ENCODE peak calls at places on chromosome 22, in seven cellular contexts. One of them, this sample, is unnamed.

GRCh38 chr22:39435616-39436015 is 21.2 kb upstream of the MGAT3 start:
- DNase-seq in effector memory CD4-positive, alpha-beta T cell: no peak
- DNase-seq in kidney: peak; percentile 51
- DNase-seq in Peyer's patch: no peak
- DNase-seq in cardiac muscle cell: no peak
- DNase-seq in prostate gland: no peak
- DNase-seq in CD8-positive, alpha-beta T cell: no peak
- DNase-seq in this sample: no peak

GRCh38 chr22:41779889-41780505 is 20.5 kb upstream of the CCDC134 start:
- DNase-seq in prostate gland: no peak
- DNase-seq in effector memory CD4-positive, alpha-beta T cell: no peak
- DNase-seq in cardiac muscle cell: no peak
- DNase-seq in kidney: no peak
- DNase-seq in Peyer's patch: no peak
- DNase-seq in CD8-positive, alpha-beta T cell: no peak
- DNase-seq in this sample: no peak

GRCh38 chr22:24894220-24894975 is 52.1 kb downstream of the LHFPL7 start:
- DNase-seq in cardiac muscle cell: peak; percentile 17
- DNase-seq in effector memory CD4-positive, alpha-beta T cell: no peak
- DNase-seq in prostate gland: peak; percentile 96
- DNase-seq in kidney: peak; percentile 95
- DNase-seq in Peyer's patch: peak; percentile 82
- DNase-seq in CD8-positive, alpha-beta T cell: no peak
- DNase-seq in this sample: peak; percentile 56

GRCh38 chr22:19667872-19668740 is 46.2 kb upstream of the SEPTIN5 start:
- DNase-seq in Peyer's patch: no peak
- DNase-seq in CD8-positive, alpha-beta T cell: no peak
- DNase-seq in effector memory CD4-positive, alpha-beta T cell: no peak
- DNase-seq in cardiac muscle cell: no peak
- DNase-seq in prostate gland: no peak
- DNase-seq in kidney: no peak
- DNase-seq in this sample: peak; percentile 31

GRCh38 chr22:19962909-19963806 is 21.5 kb upstream of the TXNRD2 start:
- DNase-seq in cardiac muscle cell: no peak
- DNase-seq in effector memory CD4-positive, alpha-beta T cell: no peak
- DNase-seq in Peyer's patch: peak; percentile 95
- DNase-seq in kidney: peak; percentile 94
- DNase-seq in CD8-positive, alpha-beta T cell: no peak
- DNase-seq in prostate gland: peak; percentile 93
- DNase-seq in this sample: peak; percentile 92

GRCh38 chr22:32020117-32020516 is 22.9 kb upstream of the SLC5A1 start:
- DNase-seq in effector memory CD4-positive, alpha-beta T cell: no peak
- DNase-seq in cardiac muscle cell: no peak
- DNase-seq in CD8-positive, alpha-beta T cell: no peak
- DNase-seq in prostate gland: no peak
- DNase-seq in kidney: no peak
- DNase-seq in Peyer's patch: no peak
- DNase-seq in this sample: no peak

GRCh38 chr22:40426671-40427070 is 56.3 kb downstream of the SGSM3 start:
- DNase-seq in kidney: no peak
- DNase-seq in effector memory CD4-positive, alpha-beta T cell: no peak
- DNase-seq in Peyer's patch: no peak
- DNase-seq in prostate gland: no peak
- DNase-seq in CD8-positive, alpha-beta T cell: no peak
- DNase-seq in cardiac muscle cell: no peak
- DNase-seq in this sample: no peak

GRCh38 chr22:24937114-24937513 is 9.4 kb downstream of the LHFPL7 start:
- DNase-seq in CD8-positive, alpha-beta T cell: no peak
- DNase-seq in effector memory CD4-positive, alpha-beta T cell: no peak
- DNase-seq in prostate gland: no peak
- DNase-seq in Peyer's patch: no peak
- DNase-seq in kidney: no peak
- DNase-seq in cardiac muscle cell: peak; percentile 29
- DNase-seq in this sample: peak; percentile 72

GRCh38 chr22:44309137-44309536 is 3.6 kb downstream of the SHISAL1 start:
- DNase-seq in CD8-positive, alpha-beta T cell: no peak
- DNase-seq in prostate gland: no peak
- DNase-seq in kidney: no peak
- DNase-seq in effector memory CD4-positive, alpha-beta T cell: no peak
- DNase-seq in Peyer's patch: no peak
- DNase-seq in cardiac muscle cell: no peak
- DNase-seq in this sample: no peak

GRCh38 chr22:43910178-43910695 is 13.4 kb upstream of the PNPLA3 start:
- DNase-seq in prostate gland: no peak
- DNase-seq in effector memory CD4-positive, alpha-beta T cell: no peak
- DNase-seq in cardiac muscle cell: no peak
- DNase-seq in Peyer's patch: no peak
- DNase-seq in kidney: no peak
- DNase-seq in CD8-positive, alpha-beta T cell: no peak
- DNase-seq in this sample: no peak

GRCh38 chr22:24247011-24247507 is 2.2 kb upstream of the GGT5 start:
- DNase-seq in Peyer's patch: no peak
- DNase-seq in effector memory CD4-positive, alpha-beta T cell: no peak
- DNase-seq in CD8-positive, alpha-beta T cell: no peak
- DNase-seq in prostate gland: no peak
- DNase-seq in cardiac muscle cell: no peak
- DNase-seq in kidney: no peak
- DNase-seq in this sample: no peak

GRCh38 chr22:17780116-17780740 is 6.0 kb upstream of the BID start:
- DNase-seq in Peyer's patch: no peak
- DNase-seq in prostate gland: no peak
- DNase-seq in cardiac muscle cell: no peak
- DNase-seq in effector memory CD4-positive, alpha-beta T cell: no peak
- DNase-seq in CD8-positive, alpha-beta T cell: no peak
- DNase-seq in kidney: peak; percentile 60
- DNase-seq in this sample: no peak

GRCh38 chr22:19117111-19117512 is 5.1 kb downstream of the DGCR2 start:
- DNase-seq in cardiac muscle cell: no peak
- DNase-seq in Peyer's patch: peak; percentile 57
- DNase-seq in prostate gland: no peak
- DNase-seq in kidney: no peak
- DNase-seq in CD8-positive, alpha-beta T cell: no peak
- DNase-seq in effector memory CD4-positive, alpha-beta T cell: no peak
- DNase-seq in this sample: no peak

GRCh38 chr22:44444341-44445306 is 53.4 kb downstream of the RTL6 start:
- DNase-seq in cardiac muscle cell: no peak
- DNase-seq in prostate gland: no peak
- DNase-seq in effector memory CD4-positive, alpha-beta T cell: no peak
- DNase-seq in CD8-positive, alpha-beta T cell: no peak
- DNase-seq in Peyer's patch: peak; percentile 15
- DNase-seq in kidney: peak; percentile 48
- DNase-seq in this sample: peak; percentile 85

GRCh38 chr22:41197046-41197807 is 7.9 kb upstream of the L3MBTL2 start:
- DNase-seq in Peyer's patch: peak; percentile 93
- DNase-seq in cardiac muscle cell: peak; percentile 89
- DNase-seq in effector memory CD4-positive, alpha-beta T cell: peak; percentile 73
- DNase-seq in kidney: peak; percentile 93
- DNase-seq in prostate gland: peak; percentile 75
- DNase-seq in CD8-positive, alpha-beta T cell: peak; percentile 83
- DNase-seq in this sample: peak; percentile 93

GRCh38 chr22:27757928-27758525 is 43.5 kb downstream of the MN1 start:
- DNase-seq in effector memory CD4-positive, alpha-beta T cell: no peak
- DNase-seq in cardiac muscle cell: no peak
- DNase-seq in Peyer's patch: no peak
- DNase-seq in prostate gland: no peak
- DNase-seq in CD8-positive, alpha-beta T cell: no peak
- DNase-seq in kidney: peak; percentile 43
- DNase-seq in this sample: no peak

GRCh38 chr22:27990451-27990840 is 71.4 kb upstream of the PITPNB start:
- DNase-seq in kidney: no peak
- DNase-seq in Peyer's patch: peak; percentile 32
- DNase-seq in CD8-positive, alpha-beta T cell: no peak
- DNase-seq in cardiac muscle cell: no peak
- DNase-seq in prostate gland: no peak
- DNase-seq in effector memory CD4-positive, alpha-beta T cell: no peak
- DNase-seq in this sample: no peak

GRCh38 chr22:23237201-23237798 is 57.0 kb downstream of the BCR start:
- DNase-seq in effector memory CD4-positive, alpha-beta T cell: no peak
- DNase-seq in prostate gland: no peak
- DNase-seq in CD8-positive, alpha-beta T cell: no peak
- DNase-seq in kidney: peak; percentile 89
- DNase-seq in cardiac muscle cell: no peak
- DNase-seq in Peyer's patch: no peak
- DNase-seq in this sample: peak; percentile 99

GRCh38 chr22:24059121-24059520 is 48.0 kb downstream of the CABIN1 start:
- DNase-seq in prostate gland: no peak
- DNase-seq in CD8-positive, alpha-beta T cell: no peak
- DNase-seq in Peyer's patch: no peak
- DNase-seq in cardiac muscle cell: no peak
- DNase-seq in effector memory CD4-positive, alpha-beta T cell: no peak
- DNase-seq in kidney: no peak
- DNase-seq in this sample: no peak

GRCh38 chr22:28604961-28605360 is 74.7 kb downstream of the TTC28 start:
- DNase-seq in CD8-positive, alpha-beta T cell: no peak
- DNase-seq in kidney: no peak
- DNase-seq in cardiac muscle cell: no peak
- DNase-seq in Peyer's patch: no peak
- DNase-seq in effector memory CD4-positive, alpha-beta T cell: no peak
- DNase-seq in prostate gland: no peak
- DNase-seq in this sample: no peak

GRCh38 chr22:39368402-39368801 is 18.6 kb downstream of the SYNGR1 start:
- DNase-seq in Peyer's patch: no peak
- DNase-seq in prostate gland: no peak
- DNase-seq in cardiac muscle cell: no peak
- DNase-seq in effector memory CD4-positive, alpha-beta T cell: no peak
- DNase-seq in CD8-positive, alpha-beta T cell: no peak
- DNase-seq in kidney: no peak
- DNase-seq in this sample: no peak

GRCh38 chr22:39936523-39937145 is 23.6 kb upstream of the TMA7B start:
- DNase-seq in Peyer's patch: no peak
- DNase-seq in kidney: no peak
- DNase-seq in effector memory CD4-positive, alpha-beta T cell: no peak
- DNase-seq in CD8-positive, alpha-beta T cell: no peak
- DNase-seq in prostate gland: no peak
- DNase-seq in cardiac muscle cell: no peak
- DNase-seq in this sample: no peak

GRCh38 chr22:40076702-40077645 is 82.2 kb downstream of the FAM83F start:
- DNase-seq in effector memory CD4-positive, alpha-beta T cell: no peak
- DNase-seq in Peyer's patch: no peak
- DNase-seq in prostate gland: no peak
- DNase-seq in cardiac muscle cell: peak; percentile 14
- DNase-seq in kidney: no peak
- DNase-seq in CD8-positive, alpha-beta T cell: no peak
- DNase-seq in this sample: no peak

GRCh38 chr22:33271390-33272161 is 213.4 kb upstream of the SYN3 start:
- DNase-seq in Peyer's patch: no peak
- DNase-seq in prostate gland: peak; percentile 87
- DNase-seq in cardiac muscle cell: no peak
- DNase-seq in CD8-positive, alpha-beta T cell: no peak
- DNase-seq in kidney: no peak
- DNase-seq in effector memory CD4-positive, alpha-beta T cell: no peak
- DNase-seq in this sample: no peak

GRCh38 chr22:20580179-20580578 is 72.8 kb downstream of the MED15 start:
- DNase-seq in prostate gland: no peak
- DNase-seq in kidney: no peak
- DNase-seq in cardiac muscle cell: no peak
- DNase-seq in CD8-positive, alpha-beta T cell: no peak
- DNase-seq in effector memory CD4-positive, alpha-beta T cell: no peak
- DNase-seq in Peyer's patch: no peak
- DNase-seq in this sample: no peak

GRCh38 chr22:24180316-24181087 is 785 bp upstream of the SUSD2 start:
- DNase-seq in prostate gland: no peak
- DNase-seq in effector memory CD4-positive, alpha-beta T cell: no peak
- DNase-seq in Peyer's patch: no peak
- DNase-seq in cardiac muscle cell: no peak
- DNase-seq in CD8-positive, alpha-beta T cell: no peak
- DNase-seq in kidney: peak; percentile 58
- DNase-seq in this sample: no peak

GRCh38 chr22:19412478-19412877 is 19.1 kb downstream of the HIRA start:
- DNase-seq in cardiac muscle cell: no peak
- DNase-seq in effector memory CD4-positive, alpha-beta T cell: no peak
- DNase-seq in CD8-positive, alpha-beta T cell: no peak
- DNase-seq in prostate gland: no peak
- DNase-seq in Peyer's patch: no peak
- DNase-seq in kidney: no peak
- DNase-seq in this sample: no peak

GRCh38 chr22:43110444-43110926 is at the start of gene BIK:
- DNase-seq in prostate gland: peak; percentile 68
- DNase-seq in Peyer's patch: peak; percentile 78
- DNase-seq in CD8-positive, alpha-beta T cell: peak; percentile 52
- DNase-seq in cardiac muscle cell: peak; percentile 75
- DNase-seq in effector memory CD4-positive, alpha-beta T cell: peak; percentile 31
- DNase-seq in kidney: peak; percentile 83
- DNase-seq in this sample: peak; percentile 92

GRCh38 chr22:30299322-30299721 is 10.0 kb upstream of the CASTOR1 start:
- DNase-seq in CD8-positive, alpha-beta T cell: no peak
- DNase-seq in kidney: no peak
- DNase-seq in prostate gland: no peak
- DNase-seq in Peyer's patch: no peak
- DNase-seq in cardiac muscle cell: no peak
- DNase-seq in effector memory CD4-positive, alpha-beta T cell: no peak
- DNase-seq in this sample: no peak
- H3K4me1 ChIP-seq in CD8-positive, alpha-beta T cell: peaks cover 96% of the 10 kb centered on the region
- H3K4me1 ChIP-seq in kidney: peaks cover 21% of the 10 kb centered on the region
- H3K4me1 ChIP-seq in prostate gland: peaks cover 52% of the 10 kb centered on the region
- H3K4me1 ChIP-seq in Peyer's patch: peaks cover 31% of the 10 kb centered on the region
- H3K4me1 ChIP-seq in cardiac muscle cell: no peaks in the 10 kb centered on the region
- H3K4me1 ChIP-seq in effector memory CD4-positive, alpha-beta T cell: peaks cover 73% of the 10 kb centered on the region
- H3K4me1 ChIP-seq in this sample: no peaks in the 10 kb centered on the region

GRCh38 chr22:46561435-46561905 is 24.1 kb upstream of the CELSR1 start:
- DNase-seq in effector memory CD4-positive, alpha-beta T cell: no peak
- DNase-seq in kidney: peak; percentile 39
- DNase-seq in Peyer's patch: peak; percentile 25
- DNase-seq in CD8-positive, alpha-beta T cell: no peak
- DNase-seq in cardiac muscle cell: peak; percentile 63
- DNase-seq in prostate gland: no peak
- DNase-seq in this sample: peak; percentile 91
- H3K4me3 ChIP-seq in effector memory CD4-positive, alpha-beta T cell: no peak overlapping the region
- H3K4me3 ChIP-seq in kidney: no peak overlapping the region
- H3K4me3 ChIP-seq in Peyer's patch: no peak overlapping the region
- H3K4me3 ChIP-seq in CD8-positive, alpha-beta T cell: no peak overlapping the region
- H3K4me3 ChIP-seq in cardiac muscle cell: no peak overlapping the region
- H3K4me3 ChIP-seq in prostate gland: no peak overlapping the region
- H3K4me3 ChIP-seq in this sample: no peak overlapping the region

GRCh38 chr22:45448431-45448830 is 34.9 kb downstream of the RIBC2 start:
- DNase-seq in kidney: no peak
- DNase-seq in Peyer's patch: no peak
- DNase-seq in effector memory CD4-positive, alpha-beta T cell: no peak
- DNase-seq in cardiac muscle cell: no peak
- DNase-seq in prostate gland: no peak
- DNase-seq in CD8-positive, alpha-beta T cell: no peak
- DNase-seq in this sample: no peak
- H3K4me1 ChIP-seq in kidney: no peaks in the 10 kb centered on the region
- H3K4me1 ChIP-seq in Peyer's patch: no peaks in the 10 kb centered on the region
- H3K4me1 ChIP-seq in effector memory CD4-positive, alpha-beta T cell: no peaks in the 10 kb centered on the region
- H3K4me1 ChIP-seq in cardiac muscle cell: no peaks in the 10 kb centered on the region
- H3K4me1 ChIP-seq in prostate gland: no peaks in the 10 kb centered on the region
- H3K4me1 ChIP-seq in CD8-positive, alpha-beta T cell: no peaks in the 10 kb centered on the region
- H3K4me1 ChIP-seq in this sample: peaks cover 5% of the 10 kb centered on the region

GRCh38 chr22:26476705-26477340 is 6.8 kb downstream of the HPS4 start:
- DNase-seq in cardiac muscle cell: no peak
- DNase-seq in kidney: no peak
- DNase-seq in Peyer's patch: no peak
- DNase-seq in prostate gland: no peak
- DNase-seq in effector memory CD4-positive, alpha-beta T cell: no peak
- DNase-seq in CD8-positive, alpha-beta T cell: no peak
- DNase-seq in this sample: no peak
- H3K4me3 ChIP-seq in cardiac muscle cell: no peak overlapping the region
- H3K4me3 ChIP-seq in kidney: no peak overlapping the region
- H3K4me3 ChIP-seq in Peyer's patch: no peak overlapping the region
- H3K4me3 ChIP-seq in prostate gland: no peak overlapping the region
- H3K4me3 ChIP-seq in effector memory CD4-positive, alpha-beta T cell: no peak overlapping the region
- H3K4me3 ChIP-seq in CD8-positive, alpha-beta T cell: no peak overlapping the region
- H3K4me3 ChIP-seq in this sample: no peak overlapping the region

This sample was measured in endodermal cell.